ENCODE peak calls at places on chromosomes 12 and 14, in eight cellular contexts. F is type B pancreatic cell; C is mucosa of descending colon; H is adipocyte; X is foreskin keratinocyte; Y is stimulated activated CD4-positive, alpha-beta T cell treated with anti-CD3 and anti-CD28 coated beads, Interleukin-4, amount 100 ng/mL, for 48 hours; M is activated CD8-positive, alpha-beta memory T cell treated with anti-CD3 and anti-CD28 coated beads for 48 hours; G is stimulated activated CD8-positive, alpha-beta memory T cell treated with anti-CD3 and anti-CD28 coated beads, Interleukin-4, amount 100 ng/mL, for 4 hours. I is an unnamed sample.

GRCh38 chr14:104116544-104117340 is 21.6 kb upstream of the KIF26A start:
- DNase-seq in M (no peak), G (no peak), X (no peak), H (peak), F (no peak), C (peak), Y (no peak), I (no peak)

GRCh38 chr12:13980548-13981295 is 680 bp downstream of the GRIN2B start:
- DNase-seq in M (no peak), G (no peak), H (no peak), C (peak), X (no peak), Y (no peak), F (no peak), I (peak)

GRCh38 chr14:68740798-68741480 is 51.9 kb downstream of the ZFP36L1 start:
- DNase-seq in F (no peak), G (no peak), M (no peak), C (no peak), H (no peak), X (no peak), Y (no peak), I (no peak)

GRCh38 chr12:54229624-54230212 is 40.9 kb upstream of the SMUG1 start:
- DNase-seq in G (no peak), F (no peak), H (peak), Y (no peak), X (peak), C (no peak), M (no peak), I (peak)

GRCh38 chr14:103329421-103330347 is 4.4 kb upstream of the EIF5 start:
- DNase-seq in F (no peak), Y (no peak), C (no peak), M (no peak), X (peak), H (no peak), G (no peak), I (no peak)

GRCh38 chr12:123050331-123050809 is 69.9 kb downstream of the ARL6IP4 start:
- DNase-seq in Y (no peak), X (no peak), H (peak), G (no peak), F (no peak), M (no peak), C (no peak), I (peak)

GRCh38 chr12:114911196-114911595 is 227.2 kb upstream of the TBX3 start:
- DNase-seq in M (no peak), F (no peak), H (no peak), X (no peak), C (no peak), Y (no peak), G (no peak), I (no peak)

GRCh38 chr12:56836317-56836716 is 73.2 kb downstream of the HSD17B6 start:
- DNase-seq in H (peak), Y (no peak), C (no peak), F (no peak), M (no peak), G (no peak), X (peak), I (peak)

GRCh38 chr14:73740921-73741326 is 26.7 kb upstream of the PNMA1 start:
- DNase-seq in H (peak), C (peak), X (no peak), G (no peak), F (no peak), M (no peak), Y (no peak), I (no peak)

GRCh38 chr12:14514154-14514842 is 53.4 kb downstream of the PLBD1 start:
- DNase-seq in Y (no peak), M (no peak), X (peak), H (no peak), G (no peak), F (no peak), C (no peak), I (peak)

GRCh38 chr12:82174936-82175335 is 183.3 kb downstream of the CCDC59 start:
- DNase-seq in H (no peak), M (no peak), G (no peak), C (no peak), Y (no peak), X (no peak), F (no peak), I (no peak)